ENCODE peak calls at places on chromosomes 7 and 10, in eight cellular contexts. B is fibroblast of lung, X is upper lobe of left lung, M is sigmoid colon, U is Peyer's patch, Q is endothelial cell of umbilical vein, C is MM.1S, P is gastrocnemius medialis. N is an unnamed sample. For H3K4me1, the result is how much of the 10 kb centered on the place peaks cover.

GRCh38 chr10:114876602-114877300 is 55.2 kb downstream of the FHIP2A start:
- DNase-seq in C (peak), B (peak), P (peak), U (peak), X (peak), Q (peak), M (peak), N (peak)

GRCh38 chr7:143002106-143002505 is 24.8 kb downstream of the OR9A2 start:
- DNase-seq in U (no peak), C (peak), M (no peak), P (no peak), Q (peak), B (peak), X (no peak), N (no peak)

GRCh38 chr10:11403116-11403515 is 208.3 kb downstream of the USP6NL start:
- DNase-seq in M (no peak), P (no peak), U (peak), X (no peak), B (no peak), C (no peak), Q (no peak), N (no peak)

GRCh38 chr10:49230004-49230403 is 41.8 kb upstream of the TMEM273 start:
- DNase-seq in U (no peak), C (no peak), Q (no peak), M (no peak), B (no peak), P (no peak), X (no peak), N (no peak)

GRCh38 chr10:33047655-33048054 is 89.6 kb upstream of the ITGB1 start:
- DNase-seq in Q (no peak), B (peak), X (no peak), C (no peak), M (no peak), U (no peak), P (no peak), N (no peak)

GRCh38 chr7:151608031-151608551 is 88.4 kb upstream of the RHEB start:
- DNase-seq in B (no peak), U (peak), M (no peak), Q (no peak), X (peak), P (no peak), C (no peak), N (no peak)

GRCh38 chr7:112226701-112227276 is 20.3 kb downstream of the ZNF277 start:
- DNase-seq in Q (peak), U (no peak), C (no peak), M (no peak), B (no peak), X (no peak), P (no peak), N (no peak)

GRCh38 chr7:27180431-27181175 is 4.4 kb downstream of the HOXA11 start:
- DNase-seq in Q (peak), P (peak), B (no peak), X (peak), U (no peak), M (peak), C (no peak), N (peak)

GRCh38 chr10:80356563-80356999 is at the start of the genes DYDC1 and DYDC2:
- DNase-seq in C (peak), U (peak), X (peak), P (no peak), B (peak), M (peak), Q (no peak), N (peak)

GRCh38 chr7:111380945-111381344 is 181.3 kb downstream of the IMMP2L start:
- DNase-seq in B (no peak), P (no peak), Q (no peak), U (no peak), X (no peak), C (no peak), M (no peak), N (no peak)

GRCh38 chr7:105389090-105389650 is 449 bp upstream of the SRPK2 start:
- DNase-seq in Q (peak), C (peak), U (peak), P (peak), M (peak), X (no peak), B (peak), N (peak)

GRCh38 chr10:43237631-43238446 is 29.0 kb downstream of the RASGEF1A start:
- DNase-seq in P (no peak), M (peak), B (no peak), X (no peak), U (peak), Q (no peak), C (no peak), N (peak)

GRCh38 chr10:24814568-24815313 is 91.1 kb upstream of the ARHGAP21 start:
- DNase-seq in X (no peak), P (no peak), U (no peak), B (peak), M (no peak), C (no peak), Q (peak), N (no peak)

GRCh38 chr10:71077796-71078453 is 134.4 kb upstream of the UNC5B start:
- DNase-seq in C (no peak), Q (no peak), X (no peak), P (no peak), B (no peak), M (peak), U (peak), N (peak)

GRCh38 chr10:85575441-85575840 is 791.2 kb downstream of the GRID1 start:
- DNase-seq in C (no peak), B (no peak), U (no peak), M (no peak), Q (no peak), P (no peak), X (no peak), N (no peak)

GRCh38 chr10:80702143-80702542 is 164.4 kb downstream of the SH2D4B start:
- DNase-seq in M (no peak), B (no peak), P (no peak), U (no peak), X (peak), Q (no peak), C (no peak), N (no peak)

GRCh38 chr10:112763916-112764520 is 186.0 kb upstream of the TCF7L2 start:
- DNase-seq in U (no peak), C (no peak), Q (no peak), B (peak), M (no peak), P (no peak), X (no peak), N (no peak)

GRCh38 chr10:34815174-34816066 is at the start of gene PARD3:
- DNase-seq in B (peak), P (peak), U (peak), X (peak), Q (peak), M (peak), C (peak), N (peak)

GRCh38 chr7:37028909-37029440 is 304.7 kb upstream of the AOAH start:
- DNase-seq in P (no peak), C (no peak), B (no peak), U (no peak), X (no peak), Q (no peak), M (no peak), N (no peak)

GRCh38 chr7:138978541-138979184 is 2.5 kb downstream of the KIAA1549 start:
- DNase-seq in C (no peak), P (no peak), B (no peak), X (no peak), U (no peak), Q (peak), M (no peak), N (no peak)

GRCh38 chr10:34254596-34254995 is 560.5 kb downstream of the PARD3 start:
- DNase-seq in U (no peak), Q (peak), X (no peak), B (peak), M (no peak), C (no peak), P (no peak), N (no peak)

GRCh38 chr7:132355048-132355447 is 221.2 kb downstream of the PLXNA4 start:
- DNase-seq in B (no peak), X (no peak), U (no peak), M (no peak), P (no peak), Q (no peak), C (no peak), N (no peak)

GRCh38 chr10:70685461-70685911 is 13.2 kb downstream of the ADAMTS14 start:
- DNase-seq in C (no peak), U (no peak), B (no peak), M (no peak), Q (no peak), P (no peak), X (no peak), N (no peak)

GRCh38 chr10:113059001-113059780 is 109.1 kb downstream of the TCF7L2 start:
- DNase-seq in X (no peak), B (peak), M (peak), P (no peak), C (no peak), U (no peak), Q (peak), N (no peak)

GRCh38 chr10:129951251-129951808 is 12.7 kb downstream of the EBF3 start:
- DNase-seq in U (peak), C (no peak), Q (no peak), P (no peak), B (no peak), X (peak), M (peak), N (no peak)
- H3K4me1 ChIP-seq in U (under half), C (under half), Q (under half), P (half or more), B (under half), X (under half), M (under half), N (under half)

DNA sequence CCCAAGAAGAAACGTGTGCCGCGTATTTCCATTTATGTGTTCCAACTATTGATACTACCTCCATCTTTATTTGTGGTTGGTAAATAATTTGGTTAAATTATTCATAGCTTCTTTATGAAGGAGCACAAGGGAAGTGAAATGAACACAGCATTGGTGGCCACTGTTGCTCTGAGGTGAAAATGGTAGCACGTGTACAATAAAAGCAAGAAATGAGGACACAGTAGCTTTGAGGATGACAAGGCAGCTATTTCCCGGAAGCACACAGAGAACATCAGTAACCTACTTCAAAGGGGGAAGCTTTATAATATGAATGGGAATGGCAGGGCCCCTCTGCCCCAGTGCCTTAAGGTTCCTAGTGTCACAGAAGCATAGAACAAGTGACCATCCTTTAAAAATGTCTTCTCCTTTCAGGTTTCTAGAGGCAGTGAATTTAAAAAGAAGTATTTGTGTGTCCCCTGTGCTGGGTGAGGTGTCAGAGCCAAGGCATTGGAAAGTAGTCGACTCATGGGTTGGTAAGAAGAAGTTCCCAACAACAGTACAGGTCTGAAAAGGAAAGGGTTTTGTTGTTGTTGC is 78.8 kb downstream of the SGMS1 start:
- DNase-seq in U (no peak), M (no peak), B (no peak), X (no peak), P (no peak), Q (no peak), C (no peak), N (no peak)
- H3K4me1 ChIP-seq in U (under half), M (under half), B (under half), X (under half), P (under half), Q (under half), C (under half), N (under half)

DNA sequence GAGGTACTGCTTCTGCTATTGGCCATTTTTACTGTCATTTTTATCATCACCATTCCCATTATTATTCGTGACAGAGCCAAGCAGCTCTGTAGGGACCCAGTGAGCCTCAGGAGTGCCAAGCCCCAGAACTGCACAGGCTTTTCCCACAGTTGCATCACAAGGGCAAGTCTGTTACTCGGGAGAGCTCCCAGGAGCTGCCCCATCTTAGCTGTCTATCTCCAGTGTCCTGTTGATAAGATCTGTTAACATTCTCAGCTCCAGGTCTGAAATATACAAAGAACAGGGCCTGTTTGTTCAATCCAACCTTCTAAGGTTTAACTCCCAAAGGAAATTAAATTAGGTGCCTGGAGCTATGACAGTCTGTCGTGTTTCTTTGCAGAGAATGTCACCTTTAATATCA is 20.2 kb upstream of the TRIM8 start:
- DNase-seq in U (no peak), P (no peak), X (no peak), C (no peak), Q (no peak), M (no peak), B (no peak), N (peak)
- H3K4me1 ChIP-seq in U (under half), P (half or more), X (half or more), C (under half), Q (under half), M (half or more), B (under half), N (half or more)

GRCh38 chr7:130960208-130960988 is 226.4 kb upstream of the KLF14 start:
- DNase-seq in P (no peak), X (no peak), U (no peak), M (no peak), B (peak), Q (peak), C (peak), N (no peak)
- H3K4me1 ChIP-seq in P (half or more), X (half or more), U (under half), M (half or more), B (under half), Q (under half), C (under half), N (under half)

GRCh38 chr7:47580175-47580701 is 1.7 kb downstream of the TNS3 start:
- DNase-seq in C (no peak), Q (no peak), B (peak), P (no peak), M (no peak), U (peak), X (no peak), N (no peak)

GRCh38 chr7:47582748-47583740 is 1.1 kb upstream of the TNS3 start:
- DNase-seq in C (no peak), Q (no peak), B (peak), X (no peak), U (no peak), M (peak), P (peak), N (no peak)

GRCh38 chr7:47581442-47581820 is 480 bp downstream of the TNS3 start:
- DNase-seq in P (no peak), M (no peak), Q (no peak), X (peak), B (no peak), C (peak), U (peak), N (peak)

GRCh38 chr7:47580811-47581331 is 1.0 kb downstream of the TNS3 start:
- DNase-seq in Q (no peak), P (no peak), X (peak), C (peak), U (no peak), M (no peak), B (peak), N (no peak)

DNA sequence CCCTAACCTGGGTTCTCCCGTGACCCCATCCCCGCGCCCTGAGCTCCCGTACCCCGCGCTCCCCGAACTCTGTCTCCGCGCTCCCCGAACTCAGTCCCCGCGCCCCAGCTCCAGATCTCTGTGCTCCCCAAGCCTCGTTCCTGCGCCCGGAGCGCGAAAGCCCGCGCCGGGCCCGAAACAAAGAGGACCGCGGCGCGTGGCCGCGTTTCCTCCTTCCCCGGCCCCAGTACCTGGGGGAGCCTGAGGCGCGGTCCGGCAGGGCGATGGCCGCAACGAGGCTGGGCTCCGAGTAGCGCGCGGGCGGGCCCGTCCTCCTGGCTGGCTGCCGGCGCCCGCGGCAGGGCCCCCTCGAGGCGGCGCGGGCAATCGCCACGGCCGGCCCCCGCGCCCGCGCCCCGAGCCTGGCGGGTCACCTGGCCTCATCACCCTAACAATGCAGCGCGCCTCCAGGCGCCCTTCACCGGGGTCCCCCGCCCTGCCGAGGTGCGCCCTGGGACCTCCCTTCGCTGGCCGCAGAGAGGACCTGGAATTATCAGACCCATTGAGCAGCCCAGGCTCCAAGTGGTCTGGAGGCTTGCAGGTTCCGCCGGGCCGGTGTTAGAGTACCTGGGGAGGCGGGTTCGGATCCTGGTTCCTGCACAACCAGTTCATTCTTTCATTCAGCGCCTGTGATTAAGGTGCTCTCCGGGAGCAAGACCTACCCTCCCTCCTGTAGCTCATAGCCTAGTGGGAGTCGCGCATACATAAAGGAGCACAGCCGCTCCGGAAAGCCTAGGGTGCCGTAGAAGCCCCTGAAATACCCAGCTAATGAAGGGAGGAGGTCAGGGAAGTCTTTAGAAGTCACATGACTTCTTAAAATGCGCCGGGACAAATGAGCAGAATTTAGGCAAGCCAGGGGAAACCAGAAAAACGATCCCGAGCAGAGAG is at the start of gene TNS3:
- DNase-seq in M (no peak), P (no peak), U (peak), B (peak), C (peak), X (peak), Q (no peak), N (peak)
- H3K4me1 ChIP-seq in M (under half), P (under half), U (under half), B (under half), C (under half), X (half or more), Q (under half), N (half or more)

DNA sequence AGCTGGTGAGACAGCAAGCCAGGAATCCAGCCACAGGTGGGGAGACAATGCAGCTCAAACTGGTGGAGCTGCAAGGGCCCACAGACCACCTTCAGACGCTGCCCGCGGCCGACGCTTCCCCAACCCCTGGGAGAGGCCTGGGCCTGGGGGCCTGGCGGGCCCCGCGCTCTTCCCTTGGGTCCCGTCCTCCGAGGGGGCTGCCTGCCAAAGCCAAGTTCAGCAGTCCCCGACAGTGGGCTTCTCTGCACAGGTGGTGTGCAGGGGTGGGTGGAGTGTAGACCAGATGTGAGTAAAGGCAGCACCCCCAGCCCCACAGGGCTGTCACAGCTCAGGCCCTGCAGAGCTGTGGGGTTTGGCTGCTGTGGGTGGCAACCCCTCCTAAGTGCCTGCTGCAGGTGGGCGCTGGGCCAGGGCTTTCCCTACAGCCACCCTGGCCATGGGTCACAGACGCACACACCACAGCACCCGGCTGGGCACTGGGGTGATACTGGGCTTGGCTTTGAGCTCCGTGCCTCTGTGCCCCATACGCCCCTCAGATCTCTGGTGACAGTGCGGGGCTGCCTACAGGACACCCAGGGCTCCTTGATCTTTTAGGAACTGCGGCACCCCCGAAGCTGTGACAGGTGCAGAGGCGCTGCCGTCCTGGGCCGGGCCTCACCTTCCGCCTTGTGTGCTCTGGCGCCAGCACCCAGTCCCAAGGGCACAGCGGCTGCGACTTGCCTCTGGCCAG is 20.5 kb downstream of the BNIP3 start:
- DNase-seq in Q (no peak), C (no peak), U (peak), P (peak), B (no peak), X (peak), M (peak), N (peak)
- H3K4me1 ChIP-seq in Q (under half), C (under half), U (under half), P (under half), B (under half), X (under half), M (under half), N (under half)

GRCh38 chr7:2359610-2360009 is 5.0 kb downstream of the EIF3B start:
- DNase-seq in B (no peak), M (no peak), P (no peak), Q (no peak), X (no peak), C (no peak), U (no peak), N (no peak)

GRCh38 chr7:2355079-2356008 is 717 bp downstream of the EIF3B start:
- DNase-seq in X (peak), U (no peak), B (no peak), M (no peak), P (no peak), C (no peak), Q (peak), N (peak)

GRCh38 chr7:2358968-2359527 is 4.4 kb downstream of the EIF3B start:
- DNase-seq in M (no peak), P (no peak), B (no peak), C (no peak), X (no peak), Q (no peak), U (no peak), N (no peak)

GRCh38 chr7:2354173-2355078 is at the start of gene EIF3B:
- DNase-seq in M (peak), P (peak), U (peak), Q (peak), X (peak), B (peak), C (peak), N (peak)

GRCh38 chr7:2357165-2357564 is 2.5 kb downstream of the EIF3B start:
- DNase-seq in Q (no peak), M (no peak), P (no peak), B (no peak), U (no peak), X (no peak), C (no peak), N (no peak)
- H3K4me1 ChIP-seq in Q (under half), M (half or more), P (under half), B (under half), U (under half), X (under half), C (under half), N (under half)

GRCh38 chr7:66741706-66742053 is 1.1 kb downstream of the RABGEF1 start:
- DNase-seq in U (no peak), P (no peak), C (no peak), X (no peak), Q (no peak), B (peak), M (peak), N (no peak)
- H3K4me1 ChIP-seq in U (under half), P (under half), C (under half), X (under half), Q (under half), B (under half), M (under half), N (under half)

N was measured in upper lobe of right lung.